ENCODE peak calls at places on chromosomes 4 and X, in ten cellular contexts. L is keratinocyte; C is stimulated activated CD4-positive, alpha-beta T cell treated with anti-CD3 and anti-CD28 coated beads, Interleukin-2, amount 100 ng/mL, for 24 hours; I is H9; U is Calu3; F is GOT3; O is NCI-H82; T is HCEC 1CT; Q is AG04449; W is GM06990. Y is an unnamed sample.

GRCh38 chrX:40145670-40146470 is 48.1 kb upstream of the BCOR start:
- DNase-seq in T (no peak), L (no peak), O (no peak), C (no peak), Q (no peak), I (no peak), U (no peak), F (no peak), W (no peak), Y (no peak)

GRCh38 chr4:47510506-47511143 is 25.6 kb downstream of the ATP10D start:
- DNase-seq in W (peak), F (no peak), Q (no peak), T (peak), C (no peak), I (no peak), O (no peak), L (no peak), U (no peak), Y (no peak)

GRCh38 chrX:2658585-2659292 is 32.4 kb upstream of the CD99 start:
- DNase-seq in F (no peak), I (no peak), W (no peak), C (no peak), L (no peak), Q (no peak), O (no peak), T (no peak), U (no peak), Y (no peak)

GRCh38 chr4:182600093-182600492 is 317.1 kb downstream of the DCTD start:
- DNase-seq in U (no peak), F (no peak), Q (no peak), I (no peak), W (no peak), L (no peak), T (no peak), O (peak), C (no peak), Y (no peak)

GRCh38 chr4:138192113-138192512 is 50.0 kb downstream of the SLC7A11 start:
- DNase-seq in T (no peak), Q (no peak), O (no peak), C (no peak), I (no peak), U (no peak), L (no peak), W (peak), F (no peak), Y (no peak)

GRCh38 chrX:111759676-111760075 is 78.7 kb downstream of the ALG13 start:
- DNase-seq in L (no peak), F (no peak), W (no peak), O (no peak), C (no peak), Q (no peak), U (no peak), T (no peak), I (no peak), Y (no peak)

GRCh38 chrX:106898462-106898861 is 4.7 kb downstream of the RIPPLY1 start:
- DNase-seq in T (peak), W (peak), F (no peak), Q (no peak), O (peak), C (no peak), L (no peak), U (peak), I (no peak), Y (no peak)

GRCh38 chr4:48879561-48880442 is 26.8 kb downstream of the OCIAD2 start:
- DNase-seq in C (no peak), W (no peak), U (no peak), Q (no peak), O (no peak), I (no peak), L (no peak), F (no peak), T (no peak), Y (no peak)

GRCh38 chr4:170400346-170400745 is 310.6 kb upstream of the AADAT start:
- DNase-seq in Q (no peak), L (no peak), W (no peak), I (no peak), O (peak), F (no peak), C (no peak), U (no peak), T (no peak), Y (no peak)

GRCh38 chr4:158807696-158808095 is 38.9 kb downstream of the FNIP2 start:
- DNase-seq in T (no peak), O (peak), U (no peak), W (no peak), C (no peak), I (no peak), L (no peak), Q (no peak), F (no peak), Y (no peak)

GRCh38 chr4:1982124-1983052 is 26.4 kb downstream of the NELFA start:
- DNase-seq in W (no peak), O (no peak), U (no peak), L (no peak), F (no peak), Q (no peak), I (no peak), C (no peak), T (no peak), Y (no peak)

GRCh38 chr4:100008048-100008447 is 58.0 kb upstream of the H2AZ1 start:
- DNase-seq in U (no peak), I (no peak), W (no peak), F (no peak), T (peak), Q (peak), L (peak), O (no peak), C (no peak), Y (no peak)

GRCh38 chr4:121454251-121454979 is 73.6 kb upstream of the QRFPR start:
- DNase-seq in W (no peak), F (no peak), O (no peak), Q (no peak), U (no peak), C (no peak), I (peak), T (no peak), L (no peak), Y (peak)

GRCh38 chr4:14916554-14917304 is 85.6 kb upstream of the CPEB2 start:
- DNase-seq in L (peak), O (no peak), W (no peak), C (no peak), Q (no peak), F (no peak), T (peak), I (no peak), U (peak), Y (no peak)

GRCh38 chr4:6200011-6200921 is at the start of gene JAKMIP1:
- DNase-seq in L (no peak), O (peak), F (peak), T (no peak), W (peak), I (peak), C (peak), Q (no peak), U (peak), Y (peak)

GRCh38 chr4:65665951-65666523 is 4.3 kb downstream of the EPHA5 start:
- DNase-seq in L (no peak), I (no peak), F (no peak), U (no peak), O (no peak), T (peak), Q (no peak), W (no peak), C (no peak), Y (no peak)

GRCh38 chrX:24796204-24796603 is 102.5 kb downstream of the POLA1 start:
- DNase-seq in L (no peak), C (no peak), U (no peak), I (no peak), Q (no peak), F (no peak), O (peak), T (no peak), W (no peak), Y (no peak)

GRCh38 chr4:173167793-173168395 is 717 bp upstream of the GALNT7 start:
- DNase-seq in O (peak), F (no peak), W (no peak), C (peak), U (peak), Q (no peak), L (no peak), T (peak), I (peak), Y (peak)

GRCh38 chr4:158783775-158784174 is 14.9 kb downstream of the FNIP2 start:
- DNase-seq in Q (no peak), C (no peak), L (no peak), F (no peak), U (no peak), W (no peak), I (no peak), O (no peak), T (peak), Y (no peak)

GRCh38 chr4:163755013-163755412 is 260.5 kb downstream of the TMA16 start:
- DNase-seq in U (no peak), Q (no peak), W (no peak), L (no peak), O (peak), I (no peak), C (no peak), T (peak), F (no peak), Y (no peak)

GRCh38 chrX:49838374-49838773 is 9.3 kb downstream of the PAGE4 start:
- DNase-seq in C (no peak), O (peak), F (no peak), T (peak), I (peak), L (no peak), U (peak), Q (no peak), W (no peak), Y (peak)

GRCh38 chr4:76238236-76238635 is 13.3 kb upstream of the FAM47E start:
- DNase-seq in Q (no peak), I (no peak), L (no peak), W (no peak), U (no peak), C (no peak), O (no peak), T (no peak), F (no peak), Y (no peak)

GRCh38 chr4:110609044-110609750 is 13.7 kb downstream of the PITX2 start:
- DNase-seq in I (no peak), U (no peak), Q (no peak), W (no peak), L (no peak), O (no peak), F (no peak), T (no peak), C (no peak), Y (no peak)

GRCh38 chrX:117834076-117834475 is 282.5 kb downstream of the KLHL13 start:
- DNase-seq in Q (no peak), F (no peak), O (no peak), T (no peak), C (no peak), W (no peak), L (no peak), U (no peak), I (no peak), Y (no peak)

GRCh38 chrX:1205681-1206611 is 6.5 kb downstream of the CRLF2 start:
- DNase-seq in I (peak), L (no peak), O (no peak), W (peak), T (peak), F (no peak), Q (no peak), C (peak), U (peak), Y (no peak)

GRCh38 chr4:36399762-36400353 is 118.4 kb downstream of the DTHD1 start:
- DNase-seq in T (no peak), Q (no peak), I (no peak), C (peak), W (peak), L (no peak), O (no peak), U (peak), F (no peak), Y (peak)

GRCh38 chr4:37762294-37763163 is 64.0 kb upstream of the PGM2 start:
- DNase-seq in L (peak), T (peak), Q (no peak), W (no peak), I (peak), C (no peak), F (no peak), U (no peak), O (peak), Y (peak)

GRCh38 chr4:90357117-90357710 is 230.0 kb downstream of the CCSER1 start:
- DNase-seq in C (no peak), L (peak), Q (peak), I (no peak), W (no peak), U (no peak), O (peak), F (no peak), T (peak), Y (no peak)

GRCh38 chr4:173380987-173381386 is 10.2 kb downstream of the SAP30 start:
- DNase-seq in I (no peak), T (no peak), L (no peak), C (no peak), U (no peak), W (no peak), F (no peak), O (no peak), Q (no peak), Y (no peak)

GRCh38 chrX:12162420-12162819 is 24.1 kb downstream of the FRMPD4 start:
- DNase-seq in W (no peak), I (no peak), U (no peak), C (no peak), T (peak), L (no peak), Q (no peak), O (no peak), F (no peak), Y (no peak)

GRCh38 chr4:54898163-54898562 is 227.2 kb downstream of the KDR start:
- DNase-seq in Q (peak), U (no peak), C (no peak), T (no peak), F (no peak), W (no peak), L (no peak), O (no peak), I (no peak), Y (no peak)

GRCh38 chr4:139589619-139590018 is 33.6 kb upstream of the SETD7 start:
- DNase-seq in O (no peak), C (no peak), F (no peak), U (no peak), Q (no peak), T (no peak), W (no peak), I (no peak), L (no peak), Y (no peak)

GRCh38 chr4:71941001-71941400 is 90.8 kb upstream of the NPFFR2 start:
- DNase-seq in U (peak), W (no peak), I (peak), Q (no peak), O (peak), F (no peak), C (no peak), T (no peak), L (no peak), Y (peak)

GRCh38 chr4:213971-214370 is 89.7 kb downstream of the ZNF718 start:
- DNase-seq in I (no peak), U (no peak), O (no peak), C (no peak), F (no peak), T (no peak), Q (no peak), W (no peak), L (no peak), Y (no peak)

Y was measured in WTC11.